ENCODE peak calls at places on chromosomes 13 and 19, in nine cellular contexts. A is stimulated activated CD8-positive, alpha-beta memory T cell treated with anti-CD3 and anti-CD28 coated beads, Interleukin-4, amount 100 ng/mL, for 1 hour; V is NCI-H226; L is glutamatergic neuron; S is WTC11; U is T-helper 2 cell; E is NCI-H2029 treated with DMSO at 0.1 percent for 48 hours; O is NCI-H1930; N is EL. H is an unnamed sample.

GRCh38 chr13:100650321-100650720 is 24.3 kb downstream of the TMTC4 start:
- DNase-seq in A (no peak), V (no peak), L (no peak), S (no peak), U (no peak), E (peak), O (no peak), N (no peak), H (no peak)

GRCh38 chr13:59463023-59463422 is 700.7 kb downstream of the DIAPH3 start:
- DNase-seq in A (no peak), V (no peak), L (no peak), S (no peak), U (no peak), E (no peak), O (no peak), N (no peak), H (no peak)

GRCh38 chr13:35988648-35989081 is 142.5 kb downstream of the DCLK1 start:
- DNase-seq in A (no peak), V (no peak), L (no peak), S (no peak), U (no peak), E (no peak), O (no peak), N (no peak), H (no peak)

GRCh38 chr19:56066152-56067023 is 54.7 kb downstream of the ZNF787 start:
- DNase-seq in A (peak), V (peak), L (peak), S (peak), U (peak), E (peak), O (peak), N (peak), H (peak)

GRCh38 chr19:43997631-43998290 is 5.0 kb upstream of the ZNF230 start:
- DNase-seq in A (no peak), V (peak), L (no peak), S (no peak), U (no peak), E (no peak), O (no peak), N (peak), H (peak)

GRCh38 chr19:44912854-44913253 is 1.6 kb upstream of the APOC1 start:
- DNase-seq in A (no peak), V (no peak), L (no peak), S (no peak), U (no peak), E (no peak), O (no peak), N (no peak), H (peak)

GRCh38 chr19:17103177-17103576 is 27.6 kb downstream of the MYO9B start:
- DNase-seq in A (no peak), V (no peak), L (peak), S (peak), U (peak), E (no peak), O (no peak), N (peak), H (peak)

GRCh38 chr13:78319101-78319627 is 284.2 kb downstream of the POU4F1 start:
- DNase-seq in A (no peak), V (peak), L (no peak), S (no peak), U (no peak), E (no peak), O (no peak), N (no peak), H (no peak)

GRCh38 chr13:27868639-27869435 is 51.0 kb upstream of the PDX1 start:
- DNase-seq in A (no peak), V (no peak), L (no peak), S (no peak), U (no peak), E (no peak), O (no peak), N (peak), H (no peak)

GRCh38 chr13:66689628-66690027 is 540.5 kb downstream of the PCDH9 start:
- DNase-seq in A (no peak), V (no peak), L (no peak), S (no peak), U (no peak), E (no peak), O (no peak), N (peak), H (peak)

GRCh38 chr13:24684600-24684998 is 4.4 kb downstream of the ATP12A start:
- DNase-seq in A (no peak), V (no peak), L (no peak), S (no peak), U (no peak), E (no peak), O (no peak), N (no peak), H (peak)

GRCh38 chr13:80363890-80364503 is 23.1 kb upstream of the SPRY2 start:
- DNase-seq in A (no peak), V (no peak), L (no peak), S (no peak), U (no peak), E (no peak), O (no peak), N (peak), H (peak)

GRCh38 chr13:23985060-23985459 is 87.8 kb upstream of the C1QTNF9B start:
- DNase-seq in A (no peak), V (no peak), L (no peak), S (no peak), U (no peak), E (no peak), O (no peak), N (no peak), H (no peak)

GRCh38 chr13:39684531-39685137 is 29.2 kb downstream of the COG6 start:
- DNase-seq in A (no peak), V (peak), L (no peak), S (no peak), U (no peak), E (no peak), O (peak), N (peak), H (peak)

GRCh38 chr19:45498411-45499195 is at the start of gene PPM1N:
- DNase-seq in A (no peak), V (peak), L (peak), S (peak), U (peak), E (no peak), O (peak), N (peak), H (no peak)

GRCh38 chr19:7294571-7295212 is 478 bp upstream of the INSR start:
- DNase-seq in A (no peak), V (no peak), L (peak), S (peak), U (no peak), E (peak), O (peak), N (peak), H (peak)

GRCh38 chr13:61410669-61411297 is 4.9 kb downstream of the PCDH20 start:
- DNase-seq in A (no peak), V (no peak), L (no peak), S (no peak), U (no peak), E (peak), O (no peak), N (no peak), H (no peak)

GRCh38 chr13:57314897-57315520 is 148.0 kb downstream of the PRR20E start:
- DNase-seq in A (no peak), V (no peak), L (no peak), S (no peak), U (no peak), E (no peak), O (no peak), N (no peak), H (no peak)

GRCh38 chr13:32537580-32538233 is 888 bp downstream of the N4BP2L2 start:
- DNase-seq in A (peak), V (no peak), L (peak), S (peak), U (peak), E (no peak), O (no peak), N (peak), H (peak)

GRCh38 chr19:28642787-28643186 is 570.2 kb downstream of the UQCRFS1 start:
- DNase-seq in A (no peak), V (no peak), L (no peak), S (no peak), U (no peak), E (no peak), O (no peak), N (no peak), H (no peak)

GRCh38 chr13:22169473-22169872 is 498.6 kb downstream of the FGF9 start:
- DNase-seq in A (no peak), V (peak), L (no peak), S (no peak), U (no peak), E (no peak), O (no peak), N (no peak), H (no peak)

GRCh38 chr19:48962029-48962848 is 2.9 kb upstream of the FTL start:
- DNase-seq in A (no peak), V (peak), L (peak), S (no peak), U (peak), E (no peak), O (no peak), N (peak), H (peak)

GRCh38 chr19:46945668-46946067 is 74.0 kb upstream of the NPAS1 start:
- DNase-seq in A (no peak), V (no peak), L (no peak), S (no peak), U (no peak), E (no peak), O (no peak), N (no peak), H (no peak)